ENCODE peak calls at places on chromosomes 13 and 19, in nine cellular contexts. T, O, E, V, F, Z, B, Q and L are unnamed samples.
A peak's percentile ranks its signal among the peaks of the same experiment; 100 is the strongest.

GRCh38 chr13:56713656-56714055 is 427.1 kb upstream of the PRR20A start:
- DNase-seq in E (no peak), T (no peak), O (no peak), F (no peak), B (no peak), Z (no peak), Q (no peak), V (no peak), L (no peak)

GRCh38 chr19:30757836-30758617 is 385.8 kb downstream of the ZNF536 start:
- DNase-seq in V (no peak), E (no peak), Z (no peak), B (no peak), T (no peak), Q (no peak), O (no peak), F (no peak), L (no peak)

GRCh38 chr19:3694361-3695123 is 5.7 kb downstream of the PIP5K1C start:
- DNase-seq in F (no peak), O (peak; percentile 52), Q (no peak), B (no peak), Z (no peak), V (no peak), E (no peak), T (no peak), L (no peak)

GRCh38 chr19:2811221-2811722 is 8.4 kb upstream of the ZNF554 start:
- DNase-seq in B (no peak), Q (no peak), E (no peak), O (peak; percentile 44), Z (no peak), F (no peak), T (no peak), V (peak; percentile 76), L (no peak)

GRCh38 chr19:19628499-19629134 is 597 bp upstream of the LPAR2 start:
- DNase-seq in O (peak; percentile 99), B (peak; percentile 67), Z (peak; percentile 84), V (peak; percentile 52), Q (peak; percentile 42), T (no peak), E (peak; percentile 73), F (no peak), L (no peak)

GRCh38 chr19:50317115-50317514 is 12.1 kb downstream of the KCNC3 start:
- DNase-seq in T (no peak), Q (no peak), O (no peak), E (no peak), Z (no peak), V (no peak), F (no peak), B (no peak), L (no peak)

GRCh38 chr19:9130965-9131364 is 4.2 kb upstream of the OR7G3 start:
- DNase-seq in Q (no peak), V (no peak), O (no peak), T (no peak), B (no peak), F (no peak), E (no peak), Z (no peak), L (no peak)

GRCh38 chr13:34040863-34041262 is 222.9 kb downstream of the RFC3 start:
- DNase-seq in Q (no peak), T (no peak), B (no peak), E (no peak), Z (no peak), O (no peak), F (no peak), V (no peak), L (no peak)

GRCh38 chr13:51767100-51767499 is 36.9 kb downstream of the DHRS12 start:
- DNase-seq in Z (no peak), O (peak; percentile 74), B (no peak), F (no peak), V (no peak), Q (no peak), E (no peak), T (no peak), L (no peak)

GRCh38 chr19:10424011-10424637 is 3.8 kb downstream of the PDE4A start:
- DNase-seq in E (peak; percentile 90), F (no peak), V (peak; percentile 88), Q (peak; percentile 50), Z (peak; percentile 86), B (peak; percentile 72), T (no peak), O (peak; percentile 97), L (no peak)

GRCh38 chr13:52827839-52828238 is 20.6 kb downstream of the PCDH8 start:
- DNase-seq in B (no peak), T (no peak), Z (no peak), Q (no peak), E (no peak), F (no peak), V (no peak), O (no peak), L (no peak)

GRCh38 chr13:110648848-110649421 is 33.6 kb downstream of the NAXD start:
- DNase-seq in T (no peak), V (peak; percentile 16), O (peak; percentile 68), Z (no peak), Q (no peak), E (no peak), F (no peak), B (no peak), L (no peak)

GRCh38 chr19:57123882-57124281 is 4.1 kb downstream of the USP29 start:
- DNase-seq in Z (no peak), Q (no peak), O (no peak), T (no peak), F (no peak), E (no peak), V (no peak), B (no peak), L (no peak)

GRCh38 chr13:49053215-49053614 is 77.5 kb downstream of the FNDC3A start:
- DNase-seq in Z (no peak), V (no peak), E (no peak), Q (no peak), O (no peak), T (no peak), F (no peak), B (no peak), L (no peak)

GRCh38 chr13:110662105-110662504 is 43.8 kb downstream of the CARS2 start:
- DNase-seq in V (no peak), O (no peak), Z (no peak), F (no peak), E (no peak), T (no peak), B (no peak), Q (no peak), L (no peak)

GRCh38 chr13:22311734-22312404 is 641.0 kb downstream of the FGF9 start:
- DNase-seq in Z (no peak), V (no peak), E (no peak), Q (no peak), F (no peak), T (no peak), B (no peak), O (no peak), L (no peak)